ENCODE peak calls at places on chromosome 13, in seven cellular contexts. One of them, this sample, is unnamed.

GRCh38 chr13:86846501-86846900 is 824.7 kb upstream of the SLITRK5 start:
- DNase-seq in T1000: no peak
- DNase-seq in DND-41: no peak
- DNase-seq in SHP77: no peak
- DNase-seq in left ventricle myocardium superior: no peak
- DNase-seq in amygdala: no peak
- DNase-seq in activated B cell treated with CpG ODN at 0.5 μM for 24 hours: no peak
- DNase-seq in this sample: no peak

GRCh38 chr13:45398862-45399261 is 19.3 kb downstream of the SLC25A30 start:
- DNase-seq in amygdala: no peak
- DNase-seq in SHP77: no peak
- DNase-seq in activated B cell treated with CpG ODN at 0.5 μM for 24 hours: no peak
- DNase-seq in DND-41: no peak
- DNase-seq in left ventricle myocardium superior: no peak
- DNase-seq in T1000: no peak
- DNase-seq in this sample: no peak

GRCh38 chr13:39942901-39943273 is 287.4 kb downstream of the COG6 start:
- DNase-seq in amygdala: no peak
- DNase-seq in activated B cell treated with CpG ODN at 0.5 μM for 24 hours: peak
- DNase-seq in T1000: peak
- DNase-seq in SHP77: peak
- DNase-seq in DND-41: peak
- DNase-seq in left ventricle myocardium superior: peak
- DNase-seq in this sample: peak

GRCh38 chr13:97015661-97016350 is 21.5 kb upstream of the OXGR1 start:
- DNase-seq in amygdala: no peak
- DNase-seq in T1000: no peak
- DNase-seq in SHP77: no peak
- DNase-seq in activated B cell treated with CpG ODN at 0.5 μM for 24 hours: no peak
- DNase-seq in DND-41: peak
- DNase-seq in left ventricle myocardium superior: no peak
- DNase-seq in this sample: no peak

GRCh38 chr13:53206455-53206854 is 177.8 kb downstream of the OLFM4 start:
- DNase-seq in activated B cell treated with CpG ODN at 0.5 μM for 24 hours: no peak
- DNase-seq in SHP77: no peak
- DNase-seq in DND-41: no peak
- DNase-seq in amygdala: no peak
- DNase-seq in left ventricle myocardium superior: no peak
- DNase-seq in T1000: no peak
- DNase-seq in this sample: no peak

GRCh38 chr13:46831588-46832194 is 34.7 kb upstream of the ESD start:
- DNase-seq in SHP77: no peak
- DNase-seq in DND-41: peak
- DNase-seq in left ventricle myocardium superior: no peak
- DNase-seq in amygdala: no peak
- DNase-seq in activated B cell treated with CpG ODN at 0.5 μM for 24 hours: no peak
- DNase-seq in T1000: no peak
- DNase-seq in this sample: peak

GRCh38 chr13:99969934-99970760 is 1.4 kb downstream of the ZIC5 start:
- DNase-seq in amygdala: no peak
- DNase-seq in left ventricle myocardium superior: no peak
- DNase-seq in T1000: no peak
- DNase-seq in activated B cell treated with CpG ODN at 0.5 μM for 24 hours: no peak
- DNase-seq in DND-41: peak
- DNase-seq in SHP77: no peak
- DNase-seq in this sample: peak

GRCh38 chr13:41905600-41906254 is 55.2 kb downstream of the VWA8 start:
- DNase-seq in amygdala: no peak
- DNase-seq in SHP77: no peak
- DNase-seq in T1000: no peak
- DNase-seq in activated B cell treated with CpG ODN at 0.5 μM for 24 hours: no peak
- DNase-seq in left ventricle myocardium superior: no peak
- DNase-seq in DND-41: no peak
- DNase-seq in this sample: no peak

GRCh38 chr13:27446986-27447583 is 3.3 kb downstream of the MTIF3 start:
- DNase-seq in T1000: no peak
- DNase-seq in activated B cell treated with CpG ODN at 0.5 μM for 24 hours: no peak
- DNase-seq in DND-41: peak
- DNase-seq in left ventricle myocardium superior: no peak
- DNase-seq in SHP77: no peak
- DNase-seq in amygdala: no peak
- DNase-seq in this sample: no peak

GRCh38 chr13:112322562-112322961 is 53.6 kb upstream of the SPACA7 start:
- DNase-seq in DND-41: no peak
- DNase-seq in activated B cell treated with CpG ODN at 0.5 μM for 24 hours: no peak
- DNase-seq in T1000: no peak
- DNase-seq in left ventricle myocardium superior: no peak
- DNase-seq in amygdala: no peak
- DNase-seq in SHP77: no peak
- DNase-seq in this sample: no peak

GRCh38 chr13:111638233-111638632 is 317.8 kb downstream of the TEX29 start:
- DNase-seq in T1000: no peak
- DNase-seq in SHP77: no peak
- DNase-seq in left ventricle myocardium superior: no peak
- DNase-seq in activated B cell treated with CpG ODN at 0.5 μM for 24 hours: no peak
- DNase-seq in amygdala: no peak
- DNase-seq in DND-41: no peak
- DNase-seq in this sample: no peak

GRCh38 chr13:47215741-47216140 is 318.9 kb upstream of the HTR2A start:
- DNase-seq in SHP77: no peak
- DNase-seq in left ventricle myocardium superior: no peak
- DNase-seq in activated B cell treated with CpG ODN at 0.5 μM for 24 hours: no peak
- DNase-seq in DND-41: no peak
- DNase-seq in T1000: peak
- DNase-seq in amygdala: no peak
- DNase-seq in this sample: no peak

GRCh38 chr13:108322206-108322824 is 52.8 kb downstream of the TNFSF13B start:
- DNase-seq in SHP77: peak
- DNase-seq in activated B cell treated with CpG ODN at 0.5 μM for 24 hours: no peak
- DNase-seq in left ventricle myocardium superior: no peak
- DNase-seq in DND-41: no peak
- DNase-seq in amygdala: no peak
- DNase-seq in T1000: no peak
- DNase-seq in this sample: no peak

GRCh38 chr13:91181892-91182291 is 165.6 kb upstream of the MIR17HG start:
- DNase-seq in T1000: no peak
- DNase-seq in amygdala: no peak
- DNase-seq in SHP77: no peak
- DNase-seq in left ventricle myocardium superior: no peak
- DNase-seq in DND-41: no peak
- DNase-seq in activated B cell treated with CpG ODN at 0.5 μM for 24 hours: no peak
- DNase-seq in this sample: no peak

GRCh38 chr13:57627663-57628062 is 3.9 kb upstream of the PCDH17 start:
- DNase-seq in DND-41: no peak
- DNase-seq in activated B cell treated with CpG ODN at 0.5 μM for 24 hours: no peak
- DNase-seq in T1000: no peak
- DNase-seq in left ventricle myocardium superior: no peak
- DNase-seq in amygdala: no peak
- DNase-seq in SHP77: peak
- DNase-seq in this sample: no peak

GRCh38 chr13:76816394-76816793 is 69.8 kb downstream of the KCTD12 start:
- DNase-seq in T1000: no peak
- DNase-seq in DND-41: peak
- DNase-seq in SHP77: peak
- DNase-seq in left ventricle myocardium superior: no peak
- DNase-seq in amygdala: no peak
- DNase-seq in activated B cell treated with CpG ODN at 0.5 μM for 24 hours: no peak
- DNase-seq in this sample: no peak

GRCh38 chr13:48201044-48201443 is 32.0 kb upstream of the ITM2B start:
- DNase-seq in T1000: no peak
- DNase-seq in amygdala: no peak
- DNase-seq in SHP77: peak
- DNase-seq in left ventricle myocardium superior: no peak
- DNase-seq in DND-41: no peak
- DNase-seq in activated B cell treated with CpG ODN at 0.5 μM for 24 hours: no peak
- DNase-seq in this sample: no peak

This sample was measured in PC-9.